ENCODE peak calls at places on chromosomes 13 and 19, in five cellular contexts. D is HCT116, O is H1, Q is HepG2, S is GM12878. A is an unnamed sample.
A peak's percentile ranks its signal among the peaks of the same experiment; 100 is the strongest.

GRCh38 chr19:2099054-2099501 is 2.4 kb downstream of the IZUMO4 start:
- DNase-seq in O (no peak), S (no peak), Q (no peak), D (no peak), A (no peak)

GRCh38 chr13:40275636-40276035 is 390.8 kb downstream of the FOXO1 start:
- DNase-seq in O (no peak), S (no peak), D (no peak), Q (no peak), A (no peak)

GRCh38 chr13:99237981-99238662 is 20.1 kb downstream of the GPR18 start:
- DNase-seq in S (no peak), D (no peak), O (no peak), Q (no peak), A (no peak)

GRCh38 chr13:53064721-53065120 is 36.1 kb downstream of the OLFM4 start:
- DNase-seq in S (no peak), Q (no peak), O (no peak), D (no peak), A (no peak)

GRCh38 chr13:100941811-100942361 is 267.3 kb upstream of the TMTC4 start:
- DNase-seq in Q (no peak), D (no peak), S (no peak), O (no peak), A (no peak)

GRCh38 chr19:19315444-19315843 is 4.9 kb downstream of the SUGP1 start:
- DNase-seq in O (no peak), S (no peak), Q (no peak), D (no peak), A (no peak)

GRCh38 chr13:25633108-25633507 is 261.3 kb downstream of the ATP8A2 start:
- DNase-seq in S (no peak), Q (no peak), D (no peak), O (no peak), A (no peak)

GRCh38 chr13:99969934-99970760 is 1.4 kb downstream of the ZIC5 start:
- DNase-seq in D (peak; percentile 66), S (no peak), Q (peak; percentile 57), O (no peak), A (peak; percentile 91)

GRCh38 chr19:2333807-2334211 is 5.3 kb downstream of the SPPL2B start:
- DNase-seq in Q (no peak), O (no peak), S (no peak), D (no peak), A (no peak)

GRCh38 chr13:83221813-83222241 is 660.4 kb downstream of the SLITRK1 start:
- DNase-seq in O (no peak), S (no peak), Q (no peak), D (no peak), A (no peak)

GRCh38 chr19:44955500-44956439 is 590 bp downstream of the CLPTM1 start:
- DNase-seq in S (no peak), D (no peak), Q (no peak), O (no peak), A (no peak)

GRCh38 chr13:110415669-110416068 is 108.6 kb downstream of the COL4A2 start:
- DNase-seq in S (no peak), D (peak; percentile 61), Q (peak; percentile 17), O (peak; percentile 15), A (no peak)

GRCh38 chr19:43895727-43896126 is 39.4 kb downstream of the ZNF45 start:
- DNase-seq in O (no peak), D (no peak), Q (no peak), S (no peak), A (no peak)

GRCh38 chr19:5498817-5499535 is 43.8 kb downstream of the ZNRF4 start:
- DNase-seq in S (no peak), Q (no peak), D (no peak), O (peak; percentile 67), A (no peak)

GRCh38 chr19:39543477-39543857 is 3.5 kb upstream of the EID2 start:
- DNase-seq in O (no peak), S (no peak), D (no peak), Q (no peak), A (no peak)

GRCh38 chr19:6156033-6156432 is 20.6 kb downstream of the ACSBG2 start:
- DNase-seq in O (no peak), S (no peak), D (no peak), Q (no peak), A (no peak)

GRCh38 chr13:76823969-76824368 is 62.2 kb downstream of the KCTD12 start:
- DNase-seq in O (no peak), D (no peak), Q (no peak), S (no peak), A (no peak)

GRCh38 chr13:85659493-85659892 is 139.7 kb downstream of the SLITRK6 start:
- DNase-seq in D (no peak), O (no peak), S (no peak), Q (no peak), A (no peak)

GRCh38 chr13:31209172-31209818 is 9.5 kb downstream of the B3GLCT start:
- DNase-seq in O (no peak), Q (no peak), D (no peak), S (no peak), A (peak; percentile 17)

GRCh38 chr13:86298741-86299140 is 499.5 kb upstream of the SLITRK6 start:
- DNase-seq in Q (no peak), D (no peak), S (no peak), O (no peak), A (no peak)

GRCh38 chr19:6109947-6110346 is 353 bp downstream of the RFX2 start:
- DNase-seq in Q (no peak), S (no peak), O (no peak), D (no peak), A (no peak)

GRCh38 chr19:45477713-45478453 is 10.1 kb downstream of the FOSB start:
- DNase-seq in O (no peak), D (no peak), S (no peak), Q (no peak), A (peak; percentile 24)

GRCh38 chr13:26460652-26461051 is 96.8 kb upstream of the WASF3 start:
- DNase-seq in S (no peak), O (no peak), Q (no peak), D (no peak), A (no peak)

GRCh38 chr13:19959141-19959830 is 759 bp downstream of the ZMYM2 start:
- DNase-seq in D (peak; percentile 8), O (no peak), Q (peak; percentile 27), S (no peak), A (peak; percentile 31)

GRCh38 chr13:96075953-96076543 is 13.9 kb upstream of the HS6ST3 start:
- DNase-seq in Q (peak; percentile 12), O (no peak), D (no peak), S (no peak), A (peak; percentile 8)

GRCh38 chr19:46863818-46864629 is 3.2 kb downstream of the ARHGAP35 start:
- DNase-seq in Q (peak; percentile 66), D (no peak), O (peak; percentile 44), S (no peak), A (no peak)

GRCh38 chr13:108760129-108760528 is 130.7 kb downstream of the MYO16 start:
- DNase-seq in D (no peak), S (no peak), O (no peak), Q (no peak), A (peak; percentile 9)

GRCh38 chr13:98285317-98285716 is 108.2 kb upstream of the RNF113B start:
- DNase-seq in O (no peak), D (no peak), S (no peak), Q (no peak), A (no peak)

GRCh38 chr13:20847298-20847697 is 55.2 kb downstream of the XPO4 start:
- DNase-seq in Q (no peak), S (no peak), O (no peak), D (no peak), A (no peak)

GRCh38 chr13:34772881-34773280 is 169.2 kb upstream of the NBEA start:
- DNase-seq in S (no peak), Q (no peak), O (no peak), D (no peak), A (no peak)

GRCh38 chr19:40804783-40805242 is 5.8 kb downstream of the EGLN2 start:
- DNase-seq in O (no peak), D (no peak), Q (no peak), S (no peak), A (no peak)

GRCh38 chr13:31956944-31957644 is 74.5 kb upstream of the FRY start:
- DNase-seq in D (no peak), O (no peak), S (no peak), Q (no peak), A (no peak)

GRCh38 chr13:110923086-110923485 is 8.2 kb upstream of the ANKRD10 start:
- DNase-seq in O (no peak), S (no peak), D (no peak), Q (no peak), A (no peak)

GRCh38 chr13:40563350-40564125 is 102.9 kb downstream of the FOXO1 start:
- DNase-seq in D (no peak), S (no peak), O (no peak), Q (peak; percentile 97), A (no peak)

GRCh38 chr19:8085606-8086464 is 33.3 kb downstream of the CCL25 start:
- DNase-seq in S (no peak), D (no peak), Q (peak; percentile 84), O (no peak), A (peak; percentile 92)

GRCh38 chr13:59464926-59465325 is 698.8 kb downstream of the DIAPH3 start:
- DNase-seq in O (no peak), S (no peak), Q (no peak), D (no peak), A (no peak)
- TF ChIP-seq JUND in O (no peak), S (no peak), Q (no peak), D (no peak), A (no peak)

DNA sequence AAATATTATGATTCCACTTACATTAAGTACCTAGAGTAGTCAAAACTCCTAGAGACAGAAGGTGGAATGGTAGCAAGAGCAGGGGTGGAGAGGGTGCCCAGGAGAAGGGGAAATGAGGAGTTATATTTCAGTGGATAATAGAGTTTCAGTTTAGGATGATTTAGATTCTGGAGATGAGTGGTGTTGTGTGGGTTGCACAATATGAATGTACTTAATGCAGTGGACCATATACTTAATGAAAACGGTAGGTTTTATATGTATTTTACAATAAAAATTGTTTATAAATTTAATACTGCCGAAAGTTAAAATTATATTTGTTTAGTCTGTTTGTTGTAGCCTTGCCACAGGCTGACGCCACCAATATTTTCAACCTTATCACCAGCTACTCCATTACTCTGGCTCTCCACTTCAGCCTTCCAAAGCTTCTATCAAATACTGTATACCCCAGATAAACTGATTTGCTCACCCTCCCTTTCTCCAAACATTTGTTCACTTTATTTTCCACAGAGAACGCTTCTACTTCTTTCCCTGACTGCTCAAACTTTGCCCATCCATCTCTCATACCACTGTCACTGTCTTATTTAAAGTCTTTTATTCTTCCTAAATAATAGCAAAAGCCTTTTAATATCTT is 1.4 kb upstream of the RBM26 start:
- DNase-seq in Q (no peak), D (no peak), S (no peak), O (no peak), A (no peak)
- H3K9ac ChIP-seq in Q (peak overlapping the region; percentile 98), D (peak overlapping the region; percentile 96), S (peak overlapping the region; percentile 99), O (no peak overlapping the region), A (peak overlapping the region; percentile 95)

DNA sequence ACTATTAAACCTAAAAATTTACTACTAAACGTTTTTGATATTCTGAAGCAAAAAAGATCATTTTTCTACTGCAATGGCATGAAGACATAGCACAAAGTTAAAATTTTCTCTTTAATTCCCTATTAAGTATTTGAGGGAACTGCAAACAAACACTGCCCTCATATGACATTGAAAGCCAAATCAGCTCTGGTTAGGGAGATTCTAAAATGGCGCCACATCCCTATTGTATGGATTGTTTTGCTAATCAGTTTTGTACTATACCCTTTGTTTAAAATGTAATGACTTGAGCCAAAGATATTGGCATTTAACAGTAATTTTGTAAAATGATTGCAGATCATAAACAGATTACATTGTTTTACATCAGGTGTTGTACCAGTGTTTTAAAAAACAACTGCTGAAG is 65.8 kb downstream of the FLT1 start:
- DNase-seq in Q (no peak), O (no peak), D (no peak), S (no peak), A (no peak)
- TF ChIP-seq JUND in Q (no peak), O (no peak), D (no peak), S (no peak), A (no peak)

GRCh38 chr19:17394891-17395415 is 957 bp upstream of the CCDC194 start:
- DNase-seq in S (no peak), D (peak; percentile 71), Q (no peak), O (peak; percentile 86), A (peak; percentile 91)
- H3K9ac ChIP-seq in S (no peak overlapping the region), D (peak overlapping the region; percentile 4), Q (no peak overlapping the region), O (no peak overlapping the region), A (no peak overlapping the region)

A was measured in K562.